ENCODE peak calls at places on chromosomes 16 and 17, in six cellular contexts. X, H, W, P, S and Z are unnamed samples.
A peak's percentile ranks its signal among the peaks of the same experiment; 100 is the strongest.

GRCh38 chr17:5585814-5586558 is 1.7 kb upstream of the NLRP1 start:
- DNase-seq in P (no peak), W (no peak), S (no peak), X (no peak), H (no peak), Z (peak; percentile 72)

GRCh38 chr16:54931041-54931756 is 534 bp downstream of the IRX5 start:
- DNase-seq in S (no peak), W (no peak), X (no peak), P (peak; percentile 43), H (peak; percentile 82), Z (no peak)

GRCh38 chr17:57927048-57927723 is 28.0 kb downstream of the CUEDC1 start:
- DNase-seq in X (no peak), W (peak; percentile 86), H (no peak), S (no peak), P (no peak), Z (no peak)

GRCh38 chr17:69574257-69575197 is 160.0 kb downstream of the MAP2K6 start:
- DNase-seq in H (no peak), P (no peak), S (no peak), X (peak; percentile 17), W (no peak), Z (no peak)

GRCh38 chr17:75822119-75822799 is 21.9 kb downstream of the UNC13D start:
- DNase-seq in P (no peak), X (no peak), S (no peak), H (peak; percentile 70), W (peak; percentile 62), Z (no peak)

GRCh38 chr17:78883533-78884131 is 19.4 kb downstream of the CEP295NL start:
- DNase-seq in H (peak; percentile 90), P (peak; percentile 62), S (peak; percentile 95), X (peak; percentile 85), W (peak; percentile 43), Z (no peak)

GRCh38 chr17:43650471-43650870 is 11.3 kb downstream of the MEOX1 start:
- DNase-seq in X (no peak), W (no peak), H (peak; percentile 33), S (no peak), P (no peak), Z (no peak)

GRCh38 chr17:82786427-82786826 is 34.6 kb downstream of the TBCD start:
- DNase-seq in X (no peak), S (no peak), P (no peak), H (peak; percentile 66), W (no peak), Z (no peak)

GRCh38 chr16:54273566-54273965 is 13.0 kb downstream of the IRX3 start:
- DNase-seq in S (no peak), W (no peak), X (no peak), H (no peak), P (no peak), Z (no peak)

GRCh38 chr17:1294157-1294717 is 14.8 kb downstream of the TRARG1 start:
- DNase-seq in W (no peak), S (no peak), P (no peak), X (no peak), H (no peak), Z (peak; percentile 37)

GRCh38 chr17:59707182-59707970 is at the start of the genes PTRH2 and VMP1:
- DNase-seq in H (peak; percentile 99), X (peak; percentile 99), S (peak; percentile 99), W (peak; percentile 99), P (peak; percentile 93), Z (peak; percentile 99)

GRCh38 chr16:35733971-35734702 is 2274.7 kb downstream of the TP53TG3F start:
- DNase-seq in P (no peak), X (no peak), H (peak; percentile 61), S (no peak), W (no peak), Z (no peak)

GRCh38 chr16:1770328-1771071 is 843 bp downstream of the NME3 start:
- DNase-seq in H (no peak), S (peak; percentile 92), W (peak; percentile 79), P (no peak), X (peak; percentile 61), Z (peak; percentile 69)

GRCh38 chr16:11135167-11135973 is 120.6 kb downstream of the SOCS1 start:
- DNase-seq in X (no peak), W (no peak), P (no peak), H (no peak), S (no peak), Z (no peak)

GRCh38 chr17:40553694-40554534 is 11.4 kb downstream of the CCR7 start:
- DNase-seq in W (no peak), X (peak; percentile 72), H (no peak), S (peak; percentile 89), P (no peak), Z (no peak)

GRCh38 chr17:52036416-52036815 is 122.1 kb downstream of the CA10 start:
- DNase-seq in W (no peak), P (no peak), S (no peak), X (no peak), H (no peak), Z (no peak)

GRCh38 chr16:78099372-78100161 is at the start of gene WWOX:
- DNase-seq in X (peak; percentile 96), H (peak; percentile 97), W (peak; percentile 97), P (peak; percentile 90), S (peak; percentile 98), Z (peak; percentile 99)

GRCh38 chr17:70797166-70797565 is 627.8 kb downstream of the KCNJ2 start:
- DNase-seq in P (no peak), S (no peak), X (no peak), H (no peak), W (no peak), Z (no peak)

GRCh38 chr17:29840884-29841283 is 89.1 kb downstream of the SSH2 start:
- DNase-seq in X (no peak), S (no peak), H (no peak), P (no peak), W (no peak), Z (no peak)

GRCh38 chr17:19448341-19449268 is 37.6 kb downstream of the RNF112 start:
- DNase-seq in S (peak; percentile 86), H (no peak), X (no peak), P (no peak), W (peak; percentile 55), Z (no peak)

GRCh38 chr16:1674751-1675664 is 3.1 kb upstream of the JPT2 start:
- DNase-seq in X (no peak), S (no peak), P (no peak), H (no peak), W (no peak), Z (no peak)

GRCh38 chr16:27712251-27712711 is 162.3 kb downstream of the KATNIP start:
- DNase-seq in X (no peak), W (no peak), P (no peak), S (peak; percentile 45), H (no peak), Z (no peak)

GRCh38 chr17:14294876-14295275 is 6.0 kb upstream of the HS3ST3B1 start:
- DNase-seq in H (no peak), W (no peak), P (no peak), S (no peak), X (no peak), Z (no peak)
- TF ChIP-seq CTCF in H (no peak), W (no peak), P (no peak), S (no peak), X (no peak), Z (no peak)

DNA sequence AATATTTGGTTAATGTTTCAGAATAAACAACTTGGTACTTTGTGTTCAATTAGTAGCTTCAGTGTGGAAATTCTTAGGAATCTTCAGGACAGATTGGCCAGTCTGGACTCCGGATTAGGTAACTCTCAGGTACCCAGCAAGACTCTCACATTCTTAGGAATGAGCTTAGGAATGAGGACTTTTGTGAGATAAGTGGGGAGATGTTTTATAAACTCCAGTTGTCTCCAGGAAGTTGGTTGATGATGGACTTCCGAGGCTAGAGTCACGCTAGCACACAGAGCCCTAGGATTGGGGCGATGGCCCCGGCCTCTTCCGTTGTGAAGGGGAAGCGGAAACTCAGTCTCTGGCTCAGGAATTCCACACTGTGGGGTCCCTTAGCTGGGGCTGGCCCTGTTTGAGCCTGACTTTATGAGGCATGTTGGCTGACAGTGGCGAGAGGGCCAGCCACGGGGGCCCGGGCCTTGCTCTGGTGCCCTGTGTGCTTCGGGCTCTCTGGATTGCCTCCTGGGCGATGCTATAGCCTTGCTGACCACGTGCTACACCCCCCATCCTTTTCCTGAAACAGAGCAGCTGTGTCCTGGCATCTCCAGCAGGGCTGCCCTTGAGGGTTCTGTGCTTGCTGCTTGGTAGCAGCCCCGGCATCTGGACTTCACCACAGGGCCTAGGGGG is 32.4 kb downstream of the RAB11FIP3 start:
- DNase-seq in P (no peak), X (peak; percentile 22), H (no peak), W (no peak), S (no peak), Z (no peak)
- TF ChIP-seq CTCF in P (no peak), X (no peak), H (no peak), W (no peak), S (no peak), Z (no peak)

DNA sequence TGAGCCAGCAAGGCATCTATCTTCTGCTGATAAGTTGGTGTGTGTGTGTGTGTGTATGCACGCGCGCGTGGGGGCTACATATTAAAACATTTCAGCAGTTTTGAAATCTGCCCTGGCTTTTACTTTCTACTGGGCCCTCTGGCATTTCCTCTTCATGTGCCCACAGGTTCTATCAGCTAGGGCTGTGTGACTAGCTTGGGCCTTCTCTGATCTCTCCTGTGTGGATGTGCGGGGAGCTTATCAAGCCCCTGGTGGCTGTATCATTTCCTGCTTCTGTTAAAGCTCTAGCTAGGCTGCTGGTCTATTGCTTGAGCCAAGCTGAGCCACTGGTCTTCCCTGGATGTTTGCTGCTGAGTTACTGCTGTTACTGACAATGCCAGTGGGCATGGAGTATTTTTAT is 132.5 kb downstream of the AATF start:
- DNase-seq in S (no peak), H (no peak), P (no peak), W (no peak), X (no peak), Z (no peak)
- TF ChIP-seq CTCF in S (no peak), H (no peak), P (no peak), W (no peak), X (no peak), Z (no peak)

GRCh38 chr17:80474933-80475915 is 1.2 kb downstream of the NPTX1 start:
- DNase-seq in S (no peak), H (no peak), X (no peak), P (no peak), W (no peak), Z (no peak)
- TF ChIP-seq CTCF in S (no peak), H (no peak), X (no peak), P (no peak), W (no peak), Z (no peak)

GRCh38 chr16:83110221-83110768 is 483.5 kb downstream of the CDH13 start:
- DNase-seq in X (no peak), P (no peak), H (no peak), S (no peak), W (no peak), Z (peak; percentile 23)
- TF ChIP-seq CTCF in X (no peak), P (no peak), H (no peak), S (no peak), W (no peak), Z (no peak)

GRCh38 chr17:17883801-17884200 is 47.0 kb upstream of the SREBF1 start:
- DNase-seq in S (no peak), H (no peak), P (no peak), X (no peak), W (no peak), Z (no peak)

GRCh38 chr17:17884281-17885028 is 47.7 kb upstream of the SREBF1 start:
- DNase-seq in W (no peak), S (no peak), X (no peak), P (no peak), H (no peak), Z (no peak)

GRCh38 chr17:17886253-17886652 is 49.5 kb upstream of the SREBF1 start:
- DNase-seq in H (no peak), X (peak; percentile 37), S (no peak), W (no peak), P (no peak), Z (no peak)

GRCh38 chr17:17886747-17887146 is 50.0 kb upstream of the SREBF1 start:
- DNase-seq in P (no peak), X (no peak), W (no peak), S (peak; percentile 75), H (no peak), Z (no peak)

GRCh38 chr17:17885029-17885351 is 48.2 kb upstream of the SREBF1 start:
- DNase-seq in H (no peak), W (no peak), P (no peak), X (no peak), S (no peak), Z (no peak)
- TF ChIP-seq CTCF in H (no peak), W (no peak), P (no peak), X (no peak), S (no peak), Z (no peak)